ENCODE peak calls at places on chromosomes 11 and 22, in five cellular contexts. Y is stimulated activated CD4-positive, alpha-beta T cell treated with anti-CD3 and anti-CD28 coated beads, TNF-alpha, amount 100 ng/mL, for 1 hour; N is D341Med; K is iris pigment epithelial cell; W is activated CD8-positive, alpha-beta memory T cell treated with anti-CD3 and anti-CD28 coated beads, Interleukin-2, amount 50 U/mL, for 4 hours. L is an unnamed sample.

GRCh38 chr11:124301482-124301881 is 12.3 kb downstream of the OR8D1 start:
- DNase-seq in Y (no peak), N (no peak), K (peak; percentile 92), W (no peak), L (no peak)

GRCh38 chr11:77199346-77199745 is 71.3 kb downstream of the MYO7A start:
- DNase-seq in Y (no peak), N (no peak), K (no peak), W (peak; percentile 8), L (no peak)

GRCh38 chr11:75341583-75341982 is 9.9 kb downstream of the ARRB1 start:
- DNase-seq in Y (no peak), N (no peak), K (no peak), W (no peak), L (peak; percentile 11)

GRCh38 chr11:2215561-2216399 is 44.2 kb upstream of the TH start:
- DNase-seq in Y (no peak), N (no peak), K (no peak), W (no peak), L (no peak)

GRCh38 chr11:8597182-8597581 is 3.2 kb upstream of the STK33 start:
- DNase-seq in Y (no peak), N (no peak), K (peak; percentile 79), W (no peak), L (no peak)

GRCh38 chr11:113401718-113402117 is 14.1 kb downstream of the ANKK1 start:
- DNase-seq in Y (no peak), N (no peak), K (no peak), W (no peak), L (no peak)

GRCh38 chr11:23288001-23288783 is 427.9 kb upstream of the CCDC179 start:
- DNase-seq in Y (no peak), N (no peak), K (peak; percentile 86), W (no peak), L (no peak)

GRCh38 chr11:128336203-128336602 is 251.2 kb downstream of the ETS1 start:
- DNase-seq in Y (no peak), N (no peak), K (peak; percentile 60), W (no peak), L (no peak)

GRCh38 chr11:77704029-77704428 is 66.4 kb upstream of the CLNS1A start:
- DNase-seq in Y (no peak), N (no peak), K (no peak), W (no peak), L (no peak)

GRCh38 chr11:17148536-17148935 is 59.2 kb downstream of the PIK3C2A start:
- DNase-seq in Y (no peak), N (no peak), K (peak; percentile 59), W (no peak), L (no peak)

GRCh38 chr11:25484225-25484624 is 847.7 kb upstream of the ANO3 start:
- DNase-seq in Y (no peak), N (no peak), K (no peak), W (no peak), L (no peak)

GRCh38 chr11:78420796-78421209 is 3.2 kb upstream of the GAB2 start:
- DNase-seq in Y (peak; percentile 29), N (peak; percentile 17), K (peak; percentile 85), W (peak; percentile 51), L (peak; percentile 68)

GRCh38 chr11:794766-795637 is 3.1 kb downstream of the SLC25A22 start:
- DNase-seq in Y (no peak), N (peak; percentile 79), K (no peak), W (no peak), L (peak; percentile 52)

GRCh38 chr22:28560005-28560742 is 119.5 kb downstream of the TTC28 start:
- DNase-seq in Y (no peak), N (no peak), K (peak; percentile 84), W (no peak), L (no peak)

GRCh38 chr11:93196816-93197382 is 892 bp downstream of the SLC36A4 start:
- DNase-seq in Y (no peak), N (peak; percentile 22), K (peak; percentile 31), W (no peak), L (no peak)

GRCh38 chr11:88016392-88017020 is 158.7 kb downstream of the RAB38 start:
- DNase-seq in Y (peak; percentile 2), N (peak; percentile 41), K (peak; percentile 85), W (peak; percentile 43), L (peak; percentile 90)

GRCh38 chr22:44918166-44918924 is 91.5 kb downstream of the PHF21B start:
- DNase-seq in Y (no peak), N (no peak), K (no peak), W (no peak), L (no peak)

GRCh38 chr11:130644187-130644586 is 195.7 kb downstream of the ADAMTS15 start:
- DNase-seq in Y (no peak), N (no peak), K (no peak), W (no peak), L (no peak)

GRCh38 chr11:17740649-17741235 is 6.2 kb downstream of the KCNC1 start:
- DNase-seq in Y (no peak), N (no peak), K (no peak), W (peak; percentile 5), L (no peak)

GRCh38 chr11:133955091-133955846 is 1.5 kb downstream of the IGSF9B start:
- DNase-seq in Y (peak; percentile 14), N (peak; percentile 77), K (no peak), W (peak; percentile 54), L (peak; percentile 23)

GRCh38 chr11:128796275-128796674 is 70.8 kb downstream of the KCNJ1 start:
- DNase-seq in Y (no peak), N (no peak), K (peak; percentile 79), W (no peak), L (no peak)

GRCh38 chr11:45102810-45103621 is 43.4 kb upstream of the PRDM11 start:
- DNase-seq in Y (peak; percentile 24), N (peak; percentile 82), K (peak; percentile 91), W (peak; percentile 66), L (peak; percentile 66)

L was measured in NCI-H82.